ENCODE peak calls at places on chromosomes 6 and 20, in six cellular contexts. L is IMR-90, Q is K562, T is mesenchymal stem cell, Z is mesendoderm, I is neural progenitor cell. N is an unnamed sample.

GRCh38 chr6:126427713-126428112 is 87.8 kb downstream of the CENPW start:
- DNase-seq in I (no peak), T (no peak), Z (no peak), Q (no peak), L (no peak), N (no peak)

GRCh38 chr6:138945354-138945753 is 42.7 kb downstream of the REPS1 start:
- DNase-seq in Q (peak; percentile 16), Z (peak; percentile 65), L (no peak), I (no peak), T (no peak), N (peak; percentile 3)

GRCh38 chr20:51507357-51508036 is 35.0 kb downstream of the NFATC2 start:
- DNase-seq in Q (no peak), I (no peak), L (no peak), Z (no peak), T (no peak), N (no peak)

GRCh38 chr6:18183736-18184135 is 28.5 kb downstream of the KDM1B start:
- DNase-seq in L (peak; percentile 27), Q (no peak), I (no peak), Z (no peak), T (no peak), N (no peak)

GRCh38 chr6:119672725-119673124 is 323.2 kb upstream of the MAN1A1 start:
- DNase-seq in T (no peak), Z (peak; percentile 83), L (no peak), I (peak; percentile 81), Q (no peak), N (peak; percentile 44)

GRCh38 chr20:59087829-59088433 is 45.3 kb upstream of the PRELID3B start:
- DNase-seq in L (peak; percentile 47), T (peak; percentile 44), Z (peak; percentile 79), Q (peak; percentile 79), I (peak; percentile 86), N (peak; percentile 57)

GRCh38 chr6:110816677-110817076 is 1.4 kb upstream of the CDK19 start:
- DNase-seq in I (no peak), T (no peak), Z (no peak), Q (peak; percentile 20), L (no peak), N (no peak)

GRCh38 chr6:36578030-36578825 is 15.9 kb upstream of the SRSF3 start:
- DNase-seq in Z (no peak), I (no peak), Q (peak; percentile 59), T (no peak), L (no peak), N (no peak)

GRCh38 chr20:19661717-19662637 is 96.1 kb upstream of the RIN2 start:
- DNase-seq in Q (peak; percentile 62), L (peak; percentile 71), T (peak; percentile 64), I (peak; percentile 70), Z (peak; percentile 74), N (peak; percentile 57)

GRCh38 chr20:10063482-10063881 is 28.7 kb downstream of the ANKEF1 start:
- DNase-seq in T (no peak), L (no peak), Z (no peak), I (peak; percentile 16), Q (no peak), N (no peak)

DNA sequence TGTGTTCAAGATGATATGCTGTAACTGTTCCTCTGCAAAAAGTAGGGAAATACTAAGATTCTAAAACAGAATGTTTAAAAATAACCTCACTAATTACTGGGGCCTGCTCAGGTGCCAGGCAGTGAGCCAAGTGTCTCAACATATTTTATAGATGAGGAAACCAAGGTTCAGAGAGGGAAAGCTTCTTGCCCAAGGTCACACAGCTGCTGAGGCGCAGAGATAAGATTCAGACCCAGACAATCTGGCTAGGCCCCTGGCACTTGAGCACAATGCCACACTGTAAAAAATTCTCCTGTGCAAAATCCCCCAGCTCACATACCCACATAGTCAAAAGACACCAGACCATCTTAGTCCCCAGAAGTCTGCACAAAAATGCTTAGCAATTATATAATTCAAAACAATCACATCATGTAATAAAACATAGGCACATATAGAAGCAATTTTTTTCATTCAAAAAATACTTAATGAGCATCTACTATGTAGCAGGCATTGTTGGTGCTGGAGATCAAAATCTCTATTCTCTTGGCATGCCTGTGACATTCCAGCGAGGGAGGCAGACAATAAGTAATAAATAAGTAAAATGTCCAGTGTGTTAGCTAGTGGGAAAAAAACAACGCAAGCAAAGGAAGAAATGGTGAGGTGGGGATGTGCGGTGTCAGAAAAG is 10.3 kb downstream of the PREX1 start:
- DNase-seq in Q (no peak), T (no peak), I (no peak), L (no peak), Z (no peak), N (no peak)
- H3K9ac ChIP-seq in Q (no peak overlapping the region), T (no peak overlapping the region), I (no peak overlapping the region), L (no peak overlapping the region), Z (no peak overlapping the region), N (no peak overlapping the region)

DNA sequence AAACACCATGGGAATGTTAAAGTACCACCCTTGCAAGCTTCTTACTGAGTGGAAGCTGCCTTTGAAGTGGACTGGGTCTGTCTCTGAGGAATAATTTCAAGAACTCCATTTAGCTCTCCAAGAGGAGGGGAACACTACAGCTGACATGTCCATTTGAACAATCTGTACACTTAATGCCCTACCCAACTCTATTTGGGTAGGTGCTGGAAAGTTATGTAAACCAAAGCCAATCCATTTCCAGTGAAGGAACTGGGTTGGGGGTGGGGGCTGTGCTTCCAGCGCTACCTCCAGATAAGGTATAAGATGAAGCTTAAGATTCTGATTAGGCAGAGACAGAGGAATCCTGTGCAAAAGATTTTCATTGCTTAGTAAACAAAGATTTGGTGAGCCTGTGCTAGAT is 122.0 kb downstream of the TCP11 start:
- DNase-seq in Z (no peak), T (no peak), L (no peak), I (no peak), Q (no peak), N (no peak)
- H3K9ac ChIP-seq in Z (no peak overlapping the region), T (no peak overlapping the region), L (no peak overlapping the region), I (no peak overlapping the region), Q (no peak overlapping the region), N (no peak overlapping the region)

DNA sequence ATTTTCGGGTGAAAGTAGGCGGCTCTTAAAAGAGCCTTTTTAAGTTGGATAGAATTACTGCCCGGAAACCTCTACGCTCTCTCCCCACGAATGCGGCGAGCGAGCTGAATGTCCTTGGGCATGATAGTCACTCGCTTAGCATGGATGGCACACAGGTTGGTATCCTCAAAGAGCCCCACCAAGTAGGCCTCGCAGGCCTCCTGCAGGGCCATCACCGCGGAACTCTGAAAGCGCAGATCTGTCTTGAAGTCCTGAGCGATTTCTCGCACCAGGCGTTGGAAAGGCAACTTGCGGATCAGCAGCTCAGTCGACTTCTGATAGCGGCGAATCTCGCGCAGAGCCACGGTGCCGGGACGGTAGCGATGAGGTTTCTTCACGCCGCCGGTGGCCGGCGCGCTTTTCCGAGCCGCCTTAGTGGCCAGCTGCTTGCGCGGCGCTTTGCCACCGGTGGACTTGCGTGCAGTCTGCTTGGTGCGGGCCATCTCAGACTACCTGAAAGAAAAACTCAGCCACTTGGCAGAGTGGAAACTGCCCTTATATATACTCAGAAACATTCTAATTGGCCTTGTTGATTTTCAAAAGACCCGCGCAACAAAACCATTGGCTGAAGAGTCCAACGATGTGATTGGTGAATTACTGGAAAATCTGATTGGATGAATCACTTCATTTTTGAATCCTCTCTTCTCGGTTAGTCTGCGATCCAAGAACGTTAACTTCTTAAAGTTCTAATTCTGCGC is 93.9 kb upstream of the BTN3A2 start:
- DNase-seq in Q (no peak), I (peak; percentile 93), L (peak; percentile 90), T (peak; percentile 92), Z (peak; percentile 98), N (no peak)
- H3K9ac ChIP-seq in Q (no peak overlapping the region), I (peak overlapping the region; percentile 74), L (peak overlapping the region; percentile 82), T (peak overlapping the region; percentile 87), Z (peak overlapping the region; percentile 100), N (peak overlapping the region; percentile 86)

DNA sequence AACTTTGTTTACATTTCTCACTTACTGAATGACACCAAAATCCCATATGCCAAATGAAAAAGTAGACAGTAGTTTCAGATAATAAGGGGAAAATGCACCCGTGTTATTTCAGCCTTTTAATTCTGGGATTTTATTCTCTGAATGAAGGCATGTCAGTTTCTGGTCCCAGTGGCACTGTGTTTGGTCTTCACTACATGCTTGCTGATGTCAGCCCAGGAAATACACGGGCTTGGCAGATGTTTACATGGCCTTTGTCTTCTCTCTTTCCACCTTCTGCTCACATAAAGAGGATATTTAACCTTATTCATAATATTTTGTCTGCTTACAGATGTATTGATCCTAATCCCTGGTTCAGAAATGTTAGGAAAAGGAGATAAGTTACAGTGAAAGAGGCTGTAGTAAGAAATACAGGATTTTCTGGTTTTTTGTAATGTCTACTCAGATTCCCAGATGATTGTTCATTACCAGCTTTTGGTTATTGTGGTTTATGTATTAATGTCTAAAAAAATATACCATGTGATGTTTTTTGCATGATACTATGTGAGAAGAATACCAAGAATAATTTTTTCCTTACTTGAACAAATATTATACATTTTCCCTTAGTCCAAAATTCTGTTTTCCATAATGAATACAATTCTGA is 27.7 kb downstream of the DSE start:
- DNase-seq in L (peak; percentile 72), T (peak; percentile 48), I (no peak), Z (no peak), Q (no peak), N (no peak)
- H3K9ac ChIP-seq in L (peak overlapping the region; percentile 38), T (peak overlapping the region; percentile 78), I (no peak overlapping the region), Z (no peak overlapping the region), Q (no peak overlapping the region), N (no peak overlapping the region)

GRCh38 chr6:151286192-151286591 is 46.4 kb downstream of the AKAP12 start:
- DNase-seq in L (peak; percentile 14), Q (peak; percentile 26), Z (no peak), T (no peak), I (no peak), N (no peak)

GRCh38 chr6:151291145-151292055 is 51.6 kb downstream of the AKAP12 start:
- DNase-seq in I (peak; percentile 48), L (peak; percentile 96), Q (no peak), T (peak; percentile 93), Z (peak; percentile 71), N (peak; percentile 13)

GRCh38 chr6:151289399-151290007 is 49.7 kb downstream of the AKAP12 start:
- DNase-seq in Q (no peak), I (no peak), Z (no peak), L (no peak), T (peak; percentile 46), N (no peak)

GRCh38 chr6:151285121-151285520 is 45.4 kb downstream of the AKAP12 start:
- DNase-seq in I (no peak), T (peak; percentile 69), L (peak; percentile 80), Z (no peak), Q (no peak), N (no peak)

DNA sequence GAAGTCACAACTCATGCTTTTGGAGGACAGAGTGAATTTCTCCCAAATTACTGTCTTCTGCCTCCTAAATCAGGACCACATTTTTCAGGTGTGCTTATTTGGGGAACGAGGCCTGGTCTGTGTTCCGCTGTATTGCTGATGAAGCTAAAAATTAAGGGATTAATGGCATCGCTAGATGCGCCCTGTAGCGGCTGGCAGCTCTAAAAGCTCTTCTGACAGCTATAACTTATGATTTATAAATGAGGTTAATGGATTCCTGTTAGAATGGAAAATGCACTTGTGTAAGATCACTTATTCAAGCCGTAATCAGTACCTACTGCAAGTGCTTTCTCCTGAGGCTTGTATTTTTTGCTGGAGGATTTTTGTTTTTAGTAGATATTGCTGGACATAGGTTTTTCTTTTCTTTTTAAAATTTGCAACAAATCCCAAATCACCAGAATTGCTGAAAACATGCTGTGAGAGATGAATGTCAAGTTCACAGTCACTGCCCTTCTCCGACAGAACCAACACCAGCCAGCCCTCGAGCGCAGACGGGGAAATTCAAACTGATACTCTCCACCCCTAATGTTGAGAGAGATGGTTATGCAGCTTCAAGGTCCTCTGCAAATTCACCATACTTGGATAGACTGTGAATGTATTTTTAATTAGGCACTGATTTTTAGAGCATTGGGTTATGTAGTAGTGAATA is 49.1 kb downstream of the AKAP12 start:
- DNase-seq in T (no peak), L (no peak), Z (no peak), Q (no peak), I (no peak), N (no peak)
- H3K9ac ChIP-seq in T (no peak overlapping the region), L (no peak overlapping the region), Z (no peak overlapping the region), Q (no peak overlapping the region), I (no peak overlapping the region), N (no peak overlapping the region)